ENCODE peak calls at places on chromosome 4, in four cellular contexts. O, J, W and M are unnamed samples.

GRCh38 chr4:183411291-183411861 is 33.1 kb upstream of the CDKN2AIP start:
- DNase-seq in O (no peak), J (peak), W (no peak), M (peak)

GRCh38 chr4:18366762-18367358 is 345.3 kb upstream of the LCORL start:
- DNase-seq in O (no peak), J (peak), W (peak), M (peak)

GRCh38 chr4:132614682-132615081 is 534.4 kb upstream of the PCDH10 start:
- DNase-seq in O (no peak), J (no peak), W (no peak), M (no peak)

GRCh38 chr4:156961241-156962068 is 10.1 kb downstream of the PDGFC start:
- DNase-seq in O (no peak), J (no peak), W (no peak), M (no peak)

GRCh38 chr4:72631296-72631695 is 62.3 kb upstream of the ADAMTS3 start:
- DNase-seq in O (no peak), J (peak), W (no peak), M (no peak)

GRCh38 chr4:48815483-48815882 is 15.4 kb upstream of the OCIAD1 start:
- DNase-seq in O (no peak), J (no peak), W (no peak), M (no peak)

GRCh38 chr4:926538-926937 is 5.6 kb downstream of the GAK start:
- DNase-seq in O (no peak), J (no peak), W (peak), M (no peak)

GRCh38 chr4:183920512-183920911 is 15.4 kb downstream of the STOX2 start:
- DNase-seq in O (no peak), J (no peak), W (peak), M (no peak)

GRCh38 chr4:122635205-122635604 is 14.3 kb upstream of the IL21 start:
- DNase-seq in O (no peak), J (no peak), W (no peak), M (peak)

GRCh38 chr4:106347167-106347566 is 21.4 kb downstream of the GIMD1 start:
- DNase-seq in O (no peak), J (no peak), W (no peak), M (no peak)

GRCh38 chr4:188971125-188971524 is 831.9 kb downstream of the TRIML1 start:
- DNase-seq in O (peak), J (peak), W (no peak), M (no peak)

GRCh38 chr4:1008840-1009646 is 2.4 kb upstream of the FGFRL1 start:
- DNase-seq in O (no peak), J (peak), W (no peak), M (no peak)

GRCh38 chr4:76199664-76200211 is 13.9 kb downstream of the SCARB2 start:
- DNase-seq in O (no peak), J (no peak), W (no peak), M (peak)

GRCh38 chr4:72629540-72629939 is 60.5 kb upstream of the ADAMTS3 start:
- DNase-seq in O (no peak), J (peak), W (no peak), M (no peak)

GRCh38 chr4:38759790-38760122 is 23.0 kb downstream of the TLR10 start:
- DNase-seq in O (no peak), J (no peak), W (no peak), M (no peak)
- H2AFZ ChIP-seq in O (peak), J (no peak), W (no peak), M (no peak)

DNA sequence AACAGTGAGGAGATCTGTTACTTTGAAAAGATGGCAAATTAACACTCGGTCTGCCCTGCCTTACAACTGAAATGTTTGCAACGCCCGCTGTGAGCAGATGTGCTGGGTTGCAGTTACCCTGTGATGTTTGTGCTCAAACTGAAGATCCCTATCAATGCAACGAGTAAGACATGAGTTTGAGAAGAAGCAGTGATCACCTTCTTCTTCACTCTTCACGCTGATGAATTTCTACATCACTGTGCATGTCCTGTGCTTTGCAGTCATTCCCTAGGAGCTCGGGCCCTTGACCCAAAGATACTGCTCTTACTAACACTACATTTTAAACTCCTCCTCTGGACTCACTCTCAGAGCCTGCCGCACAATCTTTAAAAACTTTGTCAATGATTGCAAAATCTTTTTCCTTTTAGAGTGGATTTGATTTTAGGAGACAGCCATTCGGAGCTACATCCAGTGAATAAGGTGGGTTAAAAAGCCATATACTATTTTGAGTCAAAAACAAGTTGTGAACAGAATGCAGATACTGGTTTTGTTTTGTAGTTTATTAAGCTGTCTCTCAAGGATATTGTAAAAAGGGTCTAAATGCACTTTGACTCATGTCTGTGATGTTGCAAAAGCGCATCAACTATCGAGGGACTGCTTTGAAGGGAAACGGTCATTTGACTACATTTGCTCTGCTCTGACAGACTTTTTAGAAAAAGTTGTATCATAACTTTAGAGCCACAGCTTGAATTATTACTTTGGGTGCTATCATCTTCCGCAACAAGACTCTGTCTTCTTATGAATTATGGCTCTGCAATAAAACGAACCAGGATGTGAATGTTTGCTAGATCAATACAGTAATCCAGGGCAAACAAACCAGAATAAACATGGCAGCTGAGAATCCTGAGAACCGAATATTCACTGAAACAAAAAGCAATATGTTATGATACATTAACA is 5.7 kb upstream of the RHOH start:
- DNase-seq in O (no peak), J (no peak), W (no peak), M (no peak)
- H2AFZ ChIP-seq in O (no peak), J (no peak), W (peak), M (peak)

GRCh38 chr4:140113653-140114052 is 40.3 kb downstream of the MAML3 start:
- DNase-seq in O (no peak), J (no peak), W (no peak), M (no peak)

GRCh38 chr4:140118931-140119640 is 34.9 kb downstream of the MAML3 start:
- DNase-seq in O (no peak), J (no peak), W (no peak), M (no peak)

GRCh38 chr4:140117946-140118345 is 36.0 kb downstream of the MAML3 start:
- DNase-seq in O (no peak), J (no peak), W (no peak), M (no peak)

GRCh38 chr4:140115140-140115539 is 38.8 kb downstream of the MAML3 start:
- DNase-seq in O (no peak), J (no peak), W (no peak), M (no peak)

GRCh38 chr4:140116442-140117104 is 37.4 kb downstream of the MAML3 start:
- DNase-seq in O (no peak), J (peak), W (no peak), M (no peak)
- H2AFZ ChIP-seq in O (peak), J (peak), W (no peak), M (no peak)

GRCh38 chr4:83618991-83619390 is 83.1 kb downstream of the GPAT3 start:
- DNase-seq in O (no peak), J (peak), W (no peak), M (no peak)

GRCh38 chr4:83613994-83614393 is 78.1 kb downstream of the GPAT3 start:
- DNase-seq in O (no peak), J (no peak), W (no peak), M (no peak)

GRCh38 chr4:83618431-83618830 is 82.5 kb downstream of the GPAT3 start:
- DNase-seq in O (peak), J (peak), W (no peak), M (no peak)

GRCh38 chr4:83616252-83616651 is 80.3 kb downstream of the GPAT3 start:
- DNase-seq in O (no peak), J (no peak), W (no peak), M (no peak)

DNA sequence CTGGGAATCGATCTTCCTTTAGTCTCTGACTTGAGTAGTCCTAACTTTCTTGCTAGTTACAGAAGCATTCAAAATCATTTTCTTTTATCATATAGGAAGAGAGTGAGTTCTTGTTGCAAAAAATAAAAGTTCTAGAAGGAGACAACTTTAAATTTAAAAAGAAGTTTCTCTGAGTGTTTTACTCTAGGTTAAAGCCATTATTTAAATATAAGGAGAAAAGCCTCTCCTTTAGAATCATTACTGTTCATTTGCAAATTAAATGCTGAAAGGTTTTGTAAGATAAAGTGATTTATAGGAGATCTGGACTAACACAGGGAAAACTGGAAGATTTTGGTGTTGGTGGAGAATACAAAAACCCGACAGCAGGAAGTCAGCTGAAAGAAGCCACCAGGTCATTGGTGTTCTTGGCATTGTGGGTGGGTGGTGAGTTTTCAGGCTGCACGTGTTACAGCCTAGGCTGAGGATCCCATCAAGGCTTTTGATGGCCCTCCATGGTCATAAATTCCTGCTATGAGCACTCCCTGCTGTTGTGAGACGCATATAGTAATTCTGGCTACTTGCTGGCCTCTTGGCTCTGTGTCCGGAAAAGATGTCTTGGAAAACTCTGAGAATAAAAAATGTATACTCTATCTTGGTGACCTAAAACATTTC is 81.6 kb downstream of the GPAT3 start:
- DNase-seq in O (no peak), J (no peak), W (no peak), M (no peak)
- H2AFZ ChIP-seq in O (peak), J (no peak), W (no peak), M (no peak)

GRCh38 chr4:128295255-128295654 is 7.6 kb upstream of the PGRMC2 start:
- DNase-seq in O (no peak), J (no peak), W (no peak), M (no peak)
- H2AFZ ChIP-seq in O (no peak), J (no peak), W (no peak), M (no peak)

GRCh38 chr4:56301181-56302076 is 85.9 kb downstream of the AASDH start:
- DNase-seq in O (peak), J (peak), W (peak), M (peak)
- H2AFZ ChIP-seq in O (no peak), J (no peak), W (no peak), M (peak)

GRCh38 chr4:161655148-161655547 is 508.7 kb downstream of the FSTL5 start:
- DNase-seq in O (no peak), J (no peak), W (no peak), M (no peak)

GRCh38 chr4:161656525-161656924 is 507.3 kb downstream of the FSTL5 start:
- DNase-seq in O (no peak), J (no peak), W (no peak), M (no peak)

GRCh38 chr4:161653697-161654096 is 510.1 kb downstream of the FSTL5 start:
- DNase-seq in O (no peak), J (no peak), W (no peak), M (no peak)

GRCh38 chr4:161663844-161664243 is 500.0 kb downstream of the FSTL5 start:
- DNase-seq in O (no peak), J (no peak), W (no peak), M (no peak)

DNA sequence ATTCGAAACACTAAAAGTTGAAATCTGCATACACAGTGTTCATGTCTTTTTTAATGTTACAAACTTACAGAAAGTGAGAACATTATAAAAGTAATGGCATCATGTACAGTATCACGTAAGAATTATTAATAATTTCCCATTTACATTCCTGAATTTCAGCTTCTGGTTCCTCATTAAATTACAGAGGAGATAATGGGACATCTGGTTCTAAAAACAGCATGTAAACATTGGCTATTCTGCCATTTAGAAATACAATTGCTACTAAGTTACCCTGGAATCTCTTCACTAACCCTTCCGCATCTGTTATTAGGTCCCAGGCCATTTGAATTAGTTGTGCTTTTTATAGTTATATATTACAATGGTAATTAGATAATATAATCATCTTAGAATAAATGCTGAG is 505.1 kb downstream of the FSTL5 start:
- DNase-seq in O (no peak), J (no peak), W (no peak), M (no peak)
- H2AFZ ChIP-seq in O (peak), J (no peak), W (no peak), M (no peak)

GRCh38 chr4:20249333-20249732 is 2.4 kb upstream of the SLIT2 start:
- DNase-seq in O (peak), J (no peak), W (peak), M (no peak)
- H2AFZ ChIP-seq in O (no peak), J (no peak), W (no peak), M (no peak)

DNA sequence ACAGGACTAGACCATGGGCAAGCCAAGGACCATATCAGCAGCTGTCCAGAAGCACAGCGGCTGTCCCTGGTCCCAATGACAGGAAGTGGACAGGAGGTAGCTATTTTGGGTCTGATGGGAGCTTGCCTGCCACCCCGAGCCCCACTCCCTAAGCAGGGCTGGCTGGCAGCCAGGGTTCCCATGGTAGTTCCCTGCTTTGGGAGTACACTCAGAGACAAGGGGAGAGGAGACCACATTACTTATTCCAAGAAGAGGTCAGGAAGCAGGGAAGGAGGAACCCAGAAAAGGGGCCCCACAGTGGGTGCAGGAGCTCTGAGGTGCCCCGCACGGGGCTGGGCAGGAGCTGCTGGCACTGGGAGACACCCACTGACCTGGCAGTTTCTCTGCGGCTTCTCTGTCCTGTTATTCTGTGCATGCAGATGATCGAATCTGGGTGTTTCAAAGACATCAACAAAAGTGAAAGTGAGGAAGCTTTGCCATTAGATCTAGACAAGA is 36.3 kb downstream of the HTT-AS start:
- DNase-seq in O (no peak), J (no peak), W (no peak), M (no peak)
- H2AFZ ChIP-seq in O (no peak), J (no peak), W (no peak), M (peak)

DNA sequence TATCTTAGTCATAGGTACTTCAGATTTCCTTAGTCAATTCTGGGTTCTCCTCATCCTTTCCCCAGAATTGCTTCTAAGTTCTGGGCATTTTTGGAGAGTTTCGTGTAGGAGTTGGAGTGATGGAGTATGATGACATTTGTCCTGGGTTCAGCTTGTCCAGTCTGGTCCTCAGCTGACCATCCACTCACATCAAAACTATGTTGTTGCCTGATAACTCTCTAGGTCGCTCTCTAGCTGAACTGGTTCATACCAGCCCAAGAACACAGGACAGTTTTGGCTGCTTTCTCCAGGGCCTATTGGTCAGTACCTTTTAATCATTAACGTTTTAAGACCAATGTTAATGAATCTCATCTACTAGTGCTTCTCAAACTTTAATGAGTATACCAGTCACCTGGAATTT is 13.3 kb downstream of the PTTG2 start:
- DNase-seq in O (no peak), J (no peak), W (no peak), M (no peak)
- H2AFZ ChIP-seq in O (no peak), J (no peak), W (no peak), M (no peak)